ENCODE peak calls at places on chromosomes 4 and X, in five cellular contexts. O is vagina, G is ascending aorta, C is left ventricle myocardium inferior, L is cardiac muscle cell. A is an unnamed sample.
A peak's percentile ranks its signal among the peaks of the same experiment; 100 is the strongest.

GRCh38 chrX:35733879-35734278 is 64.3 kb upstream of the MAGEB16 start:
- DNase-seq in O (no peak), G (no peak), C (no peak), L (no peak), A (no peak)

GRCh38 chr4:20493761-20494353 is 206.4 kb upstream of the PACRGL start:
- DNase-seq in O (no peak), G (no peak), C (no peak), L (peak; percentile 19), A (no peak)

GRCh38 chr4:76694056-76694455 is 203.9 kb downstream of the SOWAHB start:
- DNase-seq in O (no peak), G (no peak), C (no peak), L (no peak), A (no peak)

GRCh38 chr4:146029147-146029546 is 90.5 kb upstream of the ZNF827 start:
- DNase-seq in O (no peak), G (no peak), C (no peak), L (no peak), A (no peak)

GRCh38 chrX:101160001-101160400 is 59.6 kb upstream of the DRP2 start:
- DNase-seq in O (no peak), G (no peak), C (no peak), L (no peak), A (no peak)

GRCh38 chr4:13483142-13484044 is 747 bp downstream of the RAB28 start:
- DNase-seq in O (no peak), G (peak; percentile 87), C (no peak), L (peak; percentile 79), A (peak; percentile 64)

GRCh38 chr4:177190995-177191568 is 118.6 kb upstream of the NEIL3 start:
- DNase-seq in O (no peak), G (no peak), C (no peak), L (peak; percentile 53), A (no peak)

GRCh38 chr4:142698541-142698940 is 147.6 kb downstream of the INPP4B start:
- DNase-seq in O (no peak), G (no peak), C (no peak), L (no peak), A (no peak)

GRCh38 chr4:173807347-173807746 is 277.3 kb upstream of the HAND2 start:
- DNase-seq in O (no peak), G (no peak), C (peak; percentile 25), L (no peak), A (peak; percentile 62)

GRCh38 chrX:124238268-124238667 is 94.2 kb upstream of the TEX13D start:
- DNase-seq in O (no peak), G (no peak), C (no peak), L (no peak), A (no peak)

GRCh38 chr4:80186666-80187065 is 10.6 kb upstream of the PRDM8 start:
- DNase-seq in O (no peak), G (no peak), C (no peak), L (no peak), A (no peak)

GRCh38 chr4:3186609-3187008 is 62.4 kb upstream of the MSANTD1 start:
- DNase-seq in O (no peak), G (no peak), C (no peak), L (no peak), A (no peak)

GRCh38 chrX:68492583-68492982 is 6.3 kb upstream of the YIPF6 start:
- DNase-seq in O (no peak), G (no peak), C (no peak), L (no peak), A (no peak)

DNA sequence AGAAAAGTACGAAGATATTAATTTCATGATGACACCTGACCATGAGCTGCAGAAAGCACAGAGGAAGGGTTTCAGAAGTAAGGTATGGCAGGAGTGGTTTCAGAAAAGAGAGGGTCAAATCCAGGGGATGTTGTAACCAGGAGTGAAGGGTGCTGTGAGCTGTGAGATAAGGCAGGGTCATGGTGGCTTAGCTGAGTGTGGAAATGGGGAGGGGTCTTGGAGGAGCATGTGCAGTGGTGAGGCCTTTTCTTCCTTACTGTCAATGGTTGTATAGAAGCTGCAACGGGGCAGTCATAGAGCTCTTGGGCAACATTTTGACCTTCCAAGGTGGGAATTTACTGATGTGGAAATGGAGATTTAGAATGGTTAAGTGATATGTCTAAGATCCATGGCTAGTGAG is 2.5 kb downstream of the ANAPC4 start:
- DNase-seq in O (no peak), G (no peak), C (no peak), L (no peak), A (no peak)
- H3K4me3 ChIP-seq in O (no peak overlapping the region), G (no peak overlapping the region), C (no peak overlapping the region), L (no peak overlapping the region), A (no peak overlapping the region)

GRCh38 chr4:710116-710515 is 4.5 kb downstream of the PCGF3 start:
- DNase-seq in O (no peak), G (no peak), C (no peak), L (no peak), A (no peak)

GRCh38 chr4:708631-708933 is 3.0 kb downstream of the PCGF3 start:
- DNase-seq in O (no peak), G (no peak), C (no peak), L (no peak), A (no peak)

GRCh38 chr4:709348-709747 is 3.7 kb downstream of the PCGF3 start:
- DNase-seq in O (no peak), G (no peak), C (no peak), L (no peak), A (no peak)

GRCh38 chr4:706834-707598 is 1.4 kb downstream of the PCGF3 start:
- DNase-seq in O (no peak), G (no peak), C (no peak), L (no peak), A (no peak)

DNA sequence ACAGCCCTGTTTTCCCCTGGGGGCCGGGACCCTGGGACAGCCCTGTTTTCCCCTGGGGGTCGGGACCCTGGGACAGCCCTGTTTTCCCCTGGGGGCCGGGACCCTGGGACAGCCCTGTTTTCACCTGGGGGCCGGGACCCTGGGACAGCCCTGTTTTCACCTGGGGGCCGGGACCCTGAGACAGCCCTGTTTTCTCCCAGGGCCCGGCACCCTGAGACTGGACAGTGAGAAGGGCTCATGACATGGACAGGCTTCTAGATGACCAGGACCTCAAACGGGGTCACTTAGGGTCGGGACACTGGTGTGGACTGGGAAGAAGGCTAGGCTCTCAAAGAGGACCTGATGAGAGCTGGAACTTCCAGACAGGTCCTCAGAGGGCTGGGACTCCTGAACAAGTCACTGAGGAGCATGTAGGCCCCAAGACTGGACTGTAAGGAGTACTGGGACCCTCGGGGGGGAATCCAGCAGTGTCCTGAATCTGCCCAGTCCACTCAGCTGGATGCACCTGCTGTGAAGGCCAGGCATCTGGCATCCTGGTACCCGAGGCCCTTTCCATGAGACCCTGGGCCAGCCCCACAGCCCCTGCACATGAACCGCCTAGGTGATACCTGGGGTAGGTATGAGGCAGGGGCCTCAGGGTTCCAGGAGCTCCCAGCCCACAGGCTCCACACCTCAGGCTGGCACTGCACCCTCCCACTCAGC is 2.4 kb downstream of the PCGF3 start:
- DNase-seq in O (no peak), G (no peak), C (no peak), L (no peak), A (no peak)
- H3K4me3 ChIP-seq in O (no peak overlapping the region), G (no peak overlapping the region), C (peak overlapping the region; percentile 5), L (no peak overlapping the region), A (peak overlapping the region; percentile 18)

GRCh38 chr4:7131498-7132031 is 60.8 kb upstream of the SORCS2 start:
- DNase-seq in O (no peak), G (no peak), C (no peak), L (no peak), A (no peak)
- H3K4me3 ChIP-seq in O (no peak overlapping the region), G (no peak overlapping the region), C (no peak overlapping the region), L (no peak overlapping the region), A (no peak overlapping the region)

GRCh38 chr4:110639207-110640092 is 16.6 kb upstream of the PITX2 start:
- DNase-seq in O (no peak), G (no peak), C (no peak), L (no peak), A (no peak)

GRCh38 chr4:110636677-110637407 is 14.0 kb upstream of the PITX2 start:
- DNase-seq in O (no peak), G (no peak), C (no peak), L (peak; percentile 60), A (peak; percentile 78)

GRCh38 chr4:110638347-110638746 is 15.5 kb upstream of the PITX2 start:
- DNase-seq in O (no peak), G (no peak), C (no peak), L (no peak), A (no peak)

GRCh38 chr4:110636231-110636676 is 13.4 kb upstream of the PITX2 start:
- DNase-seq in O (no peak), G (no peak), C (no peak), L (no peak), A (peak; percentile 52)

DNA sequence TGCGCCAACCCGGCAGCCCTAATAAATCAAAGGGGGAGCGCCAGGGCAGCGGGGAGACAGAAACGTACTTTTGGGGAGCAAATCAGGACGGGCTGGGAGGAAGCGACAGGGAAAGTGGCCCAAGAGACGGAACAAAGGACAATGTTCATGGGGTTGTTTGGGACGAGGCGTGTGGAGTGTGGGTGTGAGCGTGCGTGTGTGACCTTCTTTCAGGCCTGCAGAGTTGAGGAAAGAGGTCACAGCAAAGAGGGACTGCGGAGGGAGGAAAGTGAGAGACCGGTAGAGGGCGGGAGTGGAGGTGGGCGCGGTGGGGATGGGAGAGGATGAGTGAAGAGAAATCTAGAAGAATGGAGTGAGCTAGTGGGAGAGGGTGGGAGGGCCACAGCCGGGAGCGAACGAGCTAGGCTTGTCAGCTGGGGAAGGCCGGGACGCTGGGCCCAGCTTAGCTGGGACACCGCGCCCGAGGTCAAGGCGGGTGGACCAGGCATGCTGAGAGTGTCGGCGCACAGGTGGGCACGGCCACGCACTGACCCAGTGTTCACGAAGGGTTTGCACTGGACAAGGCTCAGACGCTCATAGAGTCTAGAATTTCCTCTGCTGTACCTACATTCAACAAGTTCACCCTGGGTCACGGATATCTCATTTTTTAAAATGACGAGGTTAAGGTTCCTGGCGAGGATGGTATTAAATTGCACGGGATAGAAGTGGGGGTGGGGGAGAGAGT is 14.7 kb upstream of the PITX2 start:
- DNase-seq in O (no peak), G (no peak), C (no peak), L (no peak), A (no peak)
- H3K4me3 ChIP-seq in O (peak overlapping the region; percentile 28), G (peak overlapping the region; percentile 46), C (peak overlapping the region; percentile 54), L (peak overlapping the region; percentile 17), A (peak overlapping the region; percentile 84)

DNA sequence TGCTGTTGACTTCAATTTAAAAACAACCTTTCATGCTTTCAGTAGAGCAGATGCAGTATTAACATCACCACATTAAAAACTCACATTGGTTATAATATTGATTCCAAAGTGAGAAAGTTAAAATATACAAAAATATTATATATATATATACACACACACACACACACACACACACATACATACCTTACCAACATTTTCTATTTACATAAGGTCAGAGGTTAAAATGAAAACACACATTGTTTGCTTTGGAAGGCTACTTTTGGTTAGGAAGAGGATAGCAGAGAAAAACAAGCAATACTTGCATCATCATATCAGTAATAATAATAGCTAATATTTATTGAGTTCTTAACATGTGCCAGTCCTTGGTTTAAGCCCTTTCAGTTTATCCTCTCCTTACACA is 226.5 kb downstream of the PPP4R3C start:
- DNase-seq in O (no peak), G (no peak), C (no peak), L (no peak), A (no peak)
- H3K4me3 ChIP-seq in O (no peak overlapping the region), G (no peak overlapping the region), C (no peak overlapping the region), L (no peak overlapping the region), A (no peak overlapping the region)

A was measured in psoas muscle.